ENCODE peak calls at places on chromosomes 3 and 15, in seven cellular contexts. K is CD8-positive, alpha-beta T cell; D is GM23338; N is mesothelial cell of epicardium; V is GM20000; M is fibroblast of villous mesenchyme; Z is PC-9. X is an unnamed sample.

GRCh38 chr3:101039285-101039684 is 46.1 kb upstream of the ABI3BP start:
- DNase-seq in K (no peak), D (no peak), N (no peak), V (no peak), M (no peak), Z (no peak), X (no peak)

GRCh38 chr3:12287727-12288465 is 974 bp upstream of the PPARG start:
- DNase-seq in K (no peak), D (peak; percentile 69), N (peak; percentile 54), V (peak; percentile 70), M (peak; percentile 34), Z (peak; percentile 54), X (peak; percentile 63)

GRCh38 chr3:24087469-24087868 is 142.4 kb downstream of the NR1D2 start:
- DNase-seq in K (no peak), D (no peak), N (no peak), V (no peak), M (no peak), Z (no peak), X (no peak)

GRCh38 chr15:30791776-30792175 is 111.9 kb upstream of the FAN1 start:
- DNase-seq in K (no peak), D (no peak), N (no peak), V (no peak), M (no peak), Z (no peak), X (no peak)

GRCh38 chr3:69091389-69092029 is 6.8 kb downstream of the ARL6IP5 start:
- DNase-seq in K (no peak), D (no peak), N (no peak), V (no peak), M (no peak), Z (no peak), X (no peak)

GRCh38 chr3:132421832-132422231 is 4.5 kb downstream of the DNAJC13 start:
- DNase-seq in K (no peak), D (no peak), N (no peak), V (no peak), M (no peak), Z (no peak), X (no peak)

GRCh38 chr15:67096536-67097294 is 31.3 kb downstream of the SMAD3 start:
- DNase-seq in K (no peak), D (no peak), N (no peak), V (no peak), M (no peak), Z (no peak), X (no peak)

GRCh38 chr3:21621396-21621695 is 129.7 kb downstream of the ZNF385D start:
- DNase-seq in K (no peak), D (no peak), N (no peak), V (no peak), M (peak; percentile 51), Z (no peak), X (no peak)

GRCh38 chr3:190058486-190059241 is 62.0 kb downstream of the P3H2 start:
- DNase-seq in K (no peak), D (no peak), N (no peak), V (no peak), M (peak; percentile 90), Z (no peak), X (no peak)

GRCh38 chr3:135736740-135737139 is 228.8 kb upstream of the PPP2R3A start:
- DNase-seq in K (no peak), D (peak; percentile 97), N (no peak), V (no peak), M (no peak), Z (no peak), X (peak; percentile 80)

GRCh38 chr15:43232289-43232874 is 11.6 kb upstream of the EPB42 start:
- DNase-seq in K (no peak), D (no peak), N (no peak), V (no peak), M (no peak), Z (no peak), X (no peak)

GRCh38 chr15:98965597-98965996 is 42.0 kb downstream of the PGPEP1L start:
- DNase-seq in K (no peak), D (no peak), N (no peak), V (no peak), M (no peak), Z (no peak), X (no peak)

GRCh38 chr15:69074843-69075224 is 60.3 kb downstream of the NOX5 start:
- DNase-seq in K (no peak), D (peak; percentile 77), N (no peak), V (no peak), M (no peak), Z (no peak), X (no peak)

GRCh38 chr15:69078638-69079037 is 64.1 kb downstream of the NOX5 start:
- DNase-seq in K (no peak), D (no peak), N (no peak), V (no peak), M (no peak), Z (no peak), X (no peak)

GRCh38 chr15:69071265-69071664 is 56.8 kb downstream of the NOX5 start:
- DNase-seq in K (no peak), D (no peak), N (no peak), V (no peak), M (no peak), Z (no peak), X (no peak)

GRCh38 chr15:69075467-69075866 is 61.0 kb downstream of the NOX5 start:
- DNase-seq in K (no peak), D (no peak), N (no peak), V (no peak), M (peak; percentile 23), Z (no peak), X (no peak)

GRCh38 chr15:69074011-69074842 is 59.7 kb downstream of the NOX5 start:
- DNase-seq in K (no peak), D (peak; percentile 84), N (peak; percentile 70), V (no peak), M (peak; percentile 62), Z (peak; percentile 76), X (peak; percentile 72)
- TF ChIP-seq CTCF in K (no peak), D (no peak), N (no peak), V (no peak), M (no peak), Z (no peak), X (no peak)

DNA sequence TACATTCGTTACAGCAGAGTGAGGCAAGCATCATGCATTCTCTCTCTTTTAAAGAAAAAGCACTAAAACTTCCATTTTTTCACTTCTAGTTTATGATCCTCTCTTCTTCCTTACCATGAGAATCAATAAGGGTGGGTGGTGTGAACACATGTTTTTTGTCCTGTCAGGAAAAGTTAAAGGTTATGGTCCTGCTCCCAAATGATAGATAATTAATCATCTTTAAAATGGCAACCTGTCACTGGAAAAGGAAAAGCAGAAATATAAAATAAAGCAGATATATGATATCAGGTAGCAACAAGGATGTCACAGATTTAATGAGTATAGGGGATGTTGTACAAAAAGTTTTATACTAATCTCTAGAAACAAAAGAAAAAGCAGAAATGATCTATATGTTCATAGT is 56.4 kb upstream of the PHLDB2 start:
- DNase-seq in K (no peak), D (no peak), N (no peak), V (no peak), M (no peak), Z (no peak), X (no peak)
- TF ChIP-seq CTCF in K (no peak), D (no peak), N (no peak), V (no peak), M (no peak), Z (no peak), X (no peak)

DNA sequence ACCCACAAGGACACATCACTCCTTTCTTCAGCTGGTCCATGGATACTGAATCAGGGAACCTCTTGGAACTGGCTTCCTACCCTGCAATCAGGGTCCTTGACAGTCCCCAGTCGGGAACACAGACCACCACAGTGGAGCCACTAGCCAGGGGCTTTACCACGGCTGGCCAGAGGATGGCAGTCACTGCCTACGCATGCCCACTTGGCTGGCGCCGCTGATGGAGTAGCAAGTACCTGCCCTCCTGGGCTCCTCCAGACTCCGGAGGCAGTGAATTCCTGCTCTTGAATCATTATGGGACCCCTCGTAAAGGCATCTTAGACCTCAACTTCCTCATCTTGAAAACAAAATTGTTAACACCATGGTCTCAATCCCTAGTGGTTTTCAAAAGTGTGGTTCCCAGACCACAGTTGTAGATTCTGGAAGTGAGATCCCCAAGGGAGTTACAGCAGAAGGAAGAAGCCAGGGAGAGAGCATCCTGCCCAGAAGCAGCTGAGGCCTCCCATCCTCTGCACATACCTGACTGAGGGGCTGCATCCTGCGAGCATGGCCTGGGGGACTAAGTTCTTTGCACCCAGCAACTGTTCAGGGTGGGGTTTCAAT is 9.1 kb upstream of the SKIC8 start:
- DNase-seq in K (peak; percentile 12), D (peak; percentile 94), N (peak; percentile 90), V (peak; percentile 75), M (peak; percentile 57), Z (peak; percentile 68), X (peak; percentile 88)
- TF ChIP-seq CTCF in K (peak; percentile 45), D (peak; percentile 98), N (peak; percentile 86), V (peak; percentile 66), M (peak; percentile 94), Z (peak; percentile 86), X (peak; percentile 90)

DNA sequence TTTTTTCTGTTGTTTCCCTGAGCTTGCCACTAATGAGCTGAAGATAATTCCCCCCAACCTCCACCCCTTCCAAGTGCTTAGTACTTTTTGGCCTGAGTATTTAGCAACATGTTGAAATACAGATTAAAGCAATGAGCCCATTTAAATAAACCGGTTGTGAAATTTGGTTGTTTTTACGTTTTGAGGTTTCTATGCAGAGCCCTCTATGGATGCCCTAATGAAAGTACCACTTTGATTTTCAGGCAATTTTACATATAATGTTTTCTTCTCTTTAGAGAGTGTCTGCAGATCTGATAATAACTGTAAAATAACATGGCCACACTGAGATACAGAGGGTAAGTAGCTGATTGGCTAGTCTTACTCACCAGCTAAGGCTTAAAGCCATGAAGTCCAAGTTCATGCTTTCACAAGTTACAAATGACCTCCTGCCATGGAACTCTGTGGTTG is 139.4 kb upstream of the SLC7A14 start:
- DNase-seq in K (no peak), D (no peak), N (no peak), V (no peak), M (peak; percentile 87), Z (no peak), X (no peak)
- TF ChIP-seq CTCF in K (no peak), D (no peak), N (no peak), V (no peak), M (peak; percentile 17), Z (no peak), X (no peak)